ENCODE peak calls at places on chromosomes 16 and 17, in ten cellular contexts. Z, W, I, N, D, M, V, R, S and A are unnamed samples.

GRCh38 chr17:39069114-39069756 is 82.2 kb downstream of the PLXDC1 start:
- DNase-seq in D (no peak), N (peak), S (no peak), M (peak), W (peak), R (peak), Z (peak), I (no peak), V (peak), A (peak)

GRCh38 chr16:88365244-88365865 is 17.4 kb upstream of the ZNF469 start:
- DNase-seq in S (peak), Z (no peak), I (no peak), D (peak), W (peak), M (no peak), V (no peak), R (no peak), N (no peak), A (no peak)

GRCh38 chr17:153851-154250 is 16.5 kb downstream of the SCGB1C2 start:
- DNase-seq in S (peak), V (no peak), Z (no peak), R (no peak), I (no peak), M (no peak), N (no peak), W (no peak), D (peak), A (no peak)

GRCh38 chr16:2720719-2721633 is 952 bp upstream of the PRSS27 start:
- DNase-seq in N (peak), I (peak), M (peak), S (peak), D (peak), R (peak), W (peak), Z (peak), V (peak), A (peak)

GRCh38 chr17:81184596-81184995 is 18.6 kb upstream of the AATK start:
- DNase-seq in Z (no peak), M (no peak), R (no peak), N (no peak), W (peak), D (no peak), V (no peak), S (no peak), I (no peak), A (peak)

GRCh38 chr17:54196751-54197150 is 374.0 kb downstream of the KIF2B start:
- DNase-seq in M (no peak), N (no peak), I (no peak), S (no peak), D (no peak), V (no peak), Z (no peak), R (no peak), W (no peak), A (no peak)

GRCh38 chr16:82660078-82660645 is 33.4 kb downstream of the CDH13 start:
- DNase-seq in W (no peak), S (no peak), N (peak), R (no peak), I (no peak), M (no peak), V (peak), Z (no peak), D (no peak), A (no peak)

GRCh38 chr16:15440852-15441251 is 6.5 kb downstream of the BMERB1 start:
- DNase-seq in S (no peak), Z (no peak), N (peak), R (no peak), W (no peak), V (no peak), M (no peak), I (no peak), D (no peak), A (no peak)

GRCh38 chr17:49926886-49927285 is 42.1 kb upstream of the DLX4 start:
- DNase-seq in D (peak), V (no peak), Z (no peak), S (no peak), M (no peak), W (no peak), I (peak), N (peak), R (no peak), A (no peak)

GRCh38 chr17:68794636-68795503 is 160.3 kb downstream of the ABCA8 start:
- DNase-seq in Z (no peak), I (peak), R (no peak), D (no peak), M (no peak), N (peak), W (no peak), S (no peak), V (no peak), A (no peak)

GRCh38 chr16:23836404-23837291 is 865 bp downstream of the PRKCB start:
- DNase-seq in D (peak), R (no peak), W (peak), N (no peak), V (no peak), M (no peak), Z (no peak), S (no peak), I (no peak), A (peak)